ENCODE peak calls at places on chromosomes 16 and 17, in four cellular contexts. S is IMR-90, H is heart right ventricle, J is A549. M is an unnamed sample.

GRCh38 chr17:1005361-1005946 is 8.5 kb downstream of the TIMM22 start:
- DNase-seq in S (peak), H (peak), J (no peak), M (peak)

GRCh38 chr17:81332118-81332834 is 37.2 kb upstream of the SLC38A10 start:
- DNase-seq in S (no peak), J (no peak), H (no peak), M (no peak)

GRCh38 chr16:76970087-76970744 is 220.8 kb upstream of the MON1B start:
- DNase-seq in J (peak), H (no peak), S (no peak), M (peak)

GRCh38 chr17:17119106-17119505 is 76.8 kb downstream of the MPRIP start:
- DNase-seq in H (peak), S (no peak), J (no peak), M (no peak)

GRCh38 chr17:83037084-83037950 is 42.1 kb upstream of the METRNL start:
- DNase-seq in J (no peak), S (no peak), H (no peak), M (no peak)

GRCh38 chr16:12539185-12539929 is 264.3 kb downstream of the CPPED1 start:
- DNase-seq in S (peak), J (no peak), H (no peak), M (peak)

GRCh38 chr17:2814499-2815341 is 18.5 kb downstream of the RAP1GAP2 start:
- DNase-seq in J (no peak), H (peak), S (no peak), M (no peak)

GRCh38 chr17:48499743-48500434 is 30.9 kb downstream of the HOXB1 start:
- DNase-seq in S (peak), H (no peak), J (no peak), M (no peak)

GRCh38 chr17:50909765-50910661 is 43.9 kb upstream of the TOB1 start:
- DNase-seq in S (no peak), J (no peak), H (no peak), M (no peak)

GRCh38 chr17:1275962-1276736 is 3.3 kb upstream of the TRARG1 start:
- DNase-seq in H (peak), J (peak), S (peak), M (peak)

GRCh38 chr17:82052638-82053059 is 951 bp downstream of the GPS1 start:
- DNase-seq in H (no peak), S (no peak), J (no peak), M (no peak)

GRCh38 chr17:76968707-76969597 is 100.7 kb downstream of the MGAT5B start:
- DNase-seq in S (no peak), J (no peak), H (no peak), M (no peak)

GRCh38 chr16:906296-906695 is 64.5 kb downstream of the LMF1 start:
- DNase-seq in J (no peak), S (no peak), H (no peak), M (no peak)

GRCh38 chr17:19549746-19550623 is 16.3 kb downstream of the SLC47A1 start:
- DNase-seq in H (no peak), S (no peak), J (no peak), M (no peak)

DNA sequence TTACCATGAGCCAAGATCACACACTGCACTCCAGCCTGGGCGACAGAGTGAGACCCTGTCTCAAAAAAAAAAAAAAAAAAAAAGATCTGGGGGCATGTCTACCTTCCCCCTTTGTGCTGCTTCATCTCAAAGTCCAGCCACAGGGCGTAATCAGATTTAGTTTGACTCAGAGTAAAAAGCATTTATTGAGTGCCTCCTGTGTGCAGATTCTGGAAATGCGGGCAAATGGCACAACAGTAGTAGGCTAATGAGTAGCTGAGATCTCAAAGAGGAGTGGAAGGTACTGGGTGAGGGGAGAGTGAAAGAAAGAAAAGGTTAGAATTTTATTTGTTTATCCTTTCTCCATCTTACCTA is 9.1 kb upstream of the NR1D1 start:
- DNase-seq in H (no peak), S (no peak), J (no peak), M (peak)
- TF ChIP-seq CTCF in H (no peak), S (peak), J (peak), M (peak)

GRCh38 chr17:60141111-60142018 is 8.4 kb upstream of the CA4 start:
- DNase-seq in H (no peak), S (peak), J (no peak), M (no peak)
- H3K4me3 ChIP-seq in H (no peak), S (no peak), J (no peak), M (no peak)

DNA sequence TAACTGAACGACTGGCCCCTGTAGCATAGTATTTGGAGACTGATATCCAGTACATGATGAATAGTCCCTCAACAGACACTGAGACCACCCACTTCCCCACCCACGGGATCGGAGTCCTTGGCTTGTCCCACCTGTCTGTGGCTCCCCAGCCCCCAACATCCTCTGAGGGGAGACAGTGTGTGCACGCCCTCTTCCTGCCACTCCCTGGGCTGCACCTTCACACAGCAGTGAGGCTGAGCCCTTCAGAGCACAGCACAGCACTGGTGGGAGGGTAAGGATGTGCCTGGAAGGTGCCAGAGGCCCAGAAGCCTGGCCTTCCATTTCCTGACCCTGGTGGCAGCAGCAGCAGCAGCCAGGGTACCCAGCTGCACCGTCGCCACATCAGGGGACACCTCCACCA is 11.0 kb downstream of the DNASE1 start:
- DNase-seq in H (no peak), S (no peak), J (no peak), M (no peak)
- TF ChIP-seq CTCF in H (no peak), S (no peak), J (no peak), M (no peak)

GRCh38 chr16:50985733-50986132 is 165.3 kb downstream of the SALL1 start:
- DNase-seq in H (no peak), S (no peak), J (no peak), M (no peak)

GRCh38 chr16:50989047-50989446 is 162.0 kb downstream of the SALL1 start:
- DNase-seq in H (no peak), S (no peak), J (no peak), M (no peak)

GRCh38 chr16:50984688-50985087 is 166.4 kb downstream of the SALL1 start:
- DNase-seq in S (no peak), J (no peak), H (no peak), M (no peak)

GRCh38 chr16:50988441-50988840 is 162.6 kb downstream of the SALL1 start:
- DNase-seq in J (no peak), H (no peak), S (no peak), M (no peak)

DNA sequence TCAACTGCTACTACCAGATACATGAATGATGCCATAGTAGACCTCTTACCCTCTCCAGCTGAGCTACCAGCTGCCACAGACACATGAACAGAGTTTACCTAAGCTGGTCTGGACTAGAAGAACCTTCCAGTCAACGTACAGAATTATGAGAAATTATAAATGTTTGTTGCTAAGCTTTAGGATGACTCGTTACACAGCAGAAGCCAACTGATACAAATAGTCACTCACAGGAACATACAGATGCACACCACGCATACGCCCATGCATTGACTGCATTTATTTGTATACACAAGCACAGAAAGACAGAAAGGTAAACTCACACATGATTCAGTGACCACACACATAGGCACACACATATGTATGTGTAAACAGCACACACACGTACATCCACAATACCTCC is 164.6 kb downstream of the SALL1 start:
- DNase-seq in H (no peak), J (no peak), S (no peak), M (no peak)
- H3K4me3 ChIP-seq in H (no peak), J (no peak), S (no peak), M (no peak)

GRCh38 chr17:57662644-57663308 is 82.3 kb downstream of the CCDC182 start:
- DNase-seq in J (peak), H (peak), S (peak), M (peak)
- TF ChIP-seq CTCF in J (no peak), H (no peak), S (no peak), M (no peak)

GRCh38 chr17:39606434-39607056 is 1.2 kb downstream of the NEUROD2 start:
- DNase-seq in H (no peak), J (peak), S (no peak), M (no peak)
- H3K4me3 ChIP-seq in H (peak), J (peak), S (no peak), M (no peak)

GRCh38 chr17:13311301-13311700 is 290.4 kb downstream of the HS3ST3A1 start:
- DNase-seq in S (peak), J (no peak), H (no peak), M (peak)

GRCh38 chr17:13302983-13303382 is 285.2 kb upstream of the ELAC2 start:
- DNase-seq in J (no peak), H (no peak), S (no peak), M (no peak)

GRCh38 chr17:13310858-13311257 is 290.9 kb downstream of the HS3ST3A1 start:
- DNase-seq in H (no peak), S (no peak), J (no peak), M (no peak)

GRCh38 chr17:13306310-13306962 is 288.6 kb upstream of the ELAC2 start:
- DNase-seq in H (peak), J (peak), S (peak), M (peak)
- TF ChIP-seq CTCF in H (peak), J (peak), S (peak), M (peak)

M was measured in fibroblast of mammary gland.